ENCODE peak calls at places on chromosomes 2 and 18, in ten cellular contexts. One of them, this sample, is unnamed.

GRCh38 chr18:43596106-43596712 is 318.9 kb upstream of the SYT4 start:
- DNase-seq in NCI-H2081: peak
- DNase-seq in NCI-H2029: peak
- DNase-seq in brain microvascular endothelial cell: no peak
- DNase-seq in substantia nigra: no peak
- DNase-seq in Daoy: no peak
- DNase-seq in left ventricle myocardium superior: no peak
- DNase-seq in heart left ventricle: no peak
- DNase-seq in epithelial cell of esophagus: peak
- DNase-seq in activated CD4-positive, alpha-beta T cell treated with anti-CD3 and anti-CD28 coated beads for 36 hours: no peak
- DNase-seq in this sample: peak

GRCh38 chr2:85177031-85177824 is 44.0 kb downstream of the TCF7L1 start:
- DNase-seq in NCI-H2081: no peak
- DNase-seq in NCI-H2029: no peak
- DNase-seq in brain microvascular endothelial cell: no peak
- DNase-seq in substantia nigra: no peak
- DNase-seq in Daoy: no peak
- DNase-seq in left ventricle myocardium superior: no peak
- DNase-seq in heart left ventricle: no peak
- DNase-seq in epithelial cell of esophagus: no peak
- DNase-seq in activated CD4-positive, alpha-beta T cell treated with anti-CD3 and anti-CD28 coated beads for 36 hours: no peak
- DNase-seq in this sample: no peak

GRCh38 chr2:100748673-100749072 is 71.3 kb upstream of the NPAS2 start:
- DNase-seq in NCI-H2081: no peak
- DNase-seq in NCI-H2029: no peak
- DNase-seq in brain microvascular endothelial cell: no peak
- DNase-seq in substantia nigra: no peak
- DNase-seq in Daoy: no peak
- DNase-seq in left ventricle myocardium superior: no peak
- DNase-seq in heart left ventricle: no peak
- DNase-seq in epithelial cell of esophagus: no peak
- DNase-seq in activated CD4-positive, alpha-beta T cell treated with anti-CD3 and anti-CD28 coated beads for 36 hours: no peak
- DNase-seq in this sample: no peak

GRCh38 chr2:188664391-188664790 is 309.8 kb upstream of the COL3A1 start:
- DNase-seq in NCI-H2081: no peak
- DNase-seq in NCI-H2029: no peak
- DNase-seq in brain microvascular endothelial cell: no peak
- DNase-seq in substantia nigra: no peak
- DNase-seq in Daoy: no peak
- DNase-seq in left ventricle myocardium superior: no peak
- DNase-seq in heart left ventricle: no peak
- DNase-seq in epithelial cell of esophagus: no peak
- DNase-seq in activated CD4-positive, alpha-beta T cell treated with anti-CD3 and anti-CD28 coated beads for 36 hours: no peak
- DNase-seq in this sample: peak

GRCh38 chr2:231294116-231294515 is 95.7 kb downstream of the ARMC9 start:
- DNase-seq in NCI-H2081: no peak
- DNase-seq in NCI-H2029: no peak
- DNase-seq in brain microvascular endothelial cell: no peak
- DNase-seq in substantia nigra: no peak
- DNase-seq in Daoy: no peak
- DNase-seq in left ventricle myocardium superior: peak
- DNase-seq in heart left ventricle: peak
- DNase-seq in epithelial cell of esophagus: no peak
- DNase-seq in activated CD4-positive, alpha-beta T cell treated with anti-CD3 and anti-CD28 coated beads for 36 hours: no peak
- DNase-seq in this sample: no peak

GRCh38 chr2:189516546-189516945 is 64.0 kb downstream of the SLC40A1 start:
- DNase-seq in NCI-H2081: no peak
- DNase-seq in NCI-H2029: no peak
- DNase-seq in brain microvascular endothelial cell: no peak
- DNase-seq in substantia nigra: no peak
- DNase-seq in Daoy: no peak
- DNase-seq in left ventricle myocardium superior: no peak
- DNase-seq in heart left ventricle: no peak
- DNase-seq in epithelial cell of esophagus: no peak
- DNase-seq in activated CD4-positive, alpha-beta T cell treated with anti-CD3 and anti-CD28 coated beads for 36 hours: no peak
- DNase-seq in this sample: no peak

GRCh38 chr2:127398239-127398590 is 10.4 kb upstream of the MAP3K2 start:
- DNase-seq in NCI-H2081: no peak
- DNase-seq in NCI-H2029: peak
- DNase-seq in brain microvascular endothelial cell: peak
- DNase-seq in substantia nigra: no peak
- DNase-seq in Daoy: peak
- DNase-seq in left ventricle myocardium superior: peak
- DNase-seq in heart left ventricle: peak
- DNase-seq in epithelial cell of esophagus: peak
- DNase-seq in activated CD4-positive, alpha-beta T cell treated with anti-CD3 and anti-CD28 coated beads for 36 hours: peak
- DNase-seq in this sample: peak

GRCh38 chr2:24635181-24635580 is 144.1 kb downstream of the NCOA1 start:
- DNase-seq in NCI-H2081: no peak
- DNase-seq in NCI-H2029: no peak
- DNase-seq in brain microvascular endothelial cell: no peak
- DNase-seq in substantia nigra: no peak
- DNase-seq in Daoy: no peak
- DNase-seq in left ventricle myocardium superior: no peak
- DNase-seq in heart left ventricle: no peak
- DNase-seq in epithelial cell of esophagus: peak
- DNase-seq in activated CD4-positive, alpha-beta T cell treated with anti-CD3 and anti-CD28 coated beads for 36 hours: no peak
- DNase-seq in this sample: peak

GRCh38 chr2:203782262-203782976 is 76.0 kb downstream of the CD28 start:
- DNase-seq in NCI-H2081: peak
- DNase-seq in NCI-H2029: peak
- DNase-seq in brain microvascular endothelial cell: peak
- DNase-seq in substantia nigra: no peak
- DNase-seq in Daoy: peak
- DNase-seq in left ventricle myocardium superior: no peak
- DNase-seq in heart left ventricle: peak
- DNase-seq in epithelial cell of esophagus: peak
- DNase-seq in activated CD4-positive, alpha-beta T cell treated with anti-CD3 and anti-CD28 coated beads for 36 hours: peak
- DNase-seq in this sample: peak

GRCh38 chr2:101655941-101656422 is 41.5 kb upstream of the MAP4K4 start:
- DNase-seq in NCI-H2081: no peak
- DNase-seq in NCI-H2029: no peak
- DNase-seq in brain microvascular endothelial cell: no peak
- DNase-seq in substantia nigra: no peak
- DNase-seq in Daoy: peak
- DNase-seq in left ventricle myocardium superior: no peak
- DNase-seq in heart left ventricle: no peak
- DNase-seq in epithelial cell of esophagus: no peak
- DNase-seq in activated CD4-positive, alpha-beta T cell treated with anti-CD3 and anti-CD28 coated beads for 36 hours: no peak
- DNase-seq in this sample: peak

GRCh38 chr2:100928235-100928634 is 73.9 kb upstream of the RPL31 start:
- DNase-seq in NCI-H2081: no peak
- DNase-seq in NCI-H2029: no peak
- DNase-seq in brain microvascular endothelial cell: no peak
- DNase-seq in substantia nigra: no peak
- DNase-seq in Daoy: no peak
- DNase-seq in left ventricle myocardium superior: no peak
- DNase-seq in heart left ventricle: no peak
- DNase-seq in epithelial cell of esophagus: no peak
- DNase-seq in activated CD4-positive, alpha-beta T cell treated with anti-CD3 and anti-CD28 coated beads for 36 hours: no peak
- DNase-seq in this sample: no peak

GRCh38 chr2:127700527-127701192 is 637 bp upstream of the SFT2D3 start:
- DNase-seq in NCI-H2081: no peak
- DNase-seq in NCI-H2029: no peak
- DNase-seq in brain microvascular endothelial cell: no peak
- DNase-seq in substantia nigra: no peak
- DNase-seq in Daoy: peak
- DNase-seq in left ventricle myocardium superior: peak
- DNase-seq in heart left ventricle: peak
- DNase-seq in epithelial cell of esophagus: peak
- DNase-seq in activated CD4-positive, alpha-beta T cell treated with anti-CD3 and anti-CD28 coated beads for 36 hours: peak
- DNase-seq in this sample: no peak

GRCh38 chr18:74229005-74229404 is 62.8 kb downstream of the CYB5A start:
- DNase-seq in NCI-H2081: no peak
- DNase-seq in NCI-H2029: no peak
- DNase-seq in brain microvascular endothelial cell: no peak
- DNase-seq in substantia nigra: no peak
- DNase-seq in Daoy: no peak
- DNase-seq in left ventricle myocardium superior: no peak
- DNase-seq in heart left ventricle: no peak
- DNase-seq in epithelial cell of esophagus: no peak
- DNase-seq in activated CD4-positive, alpha-beta T cell treated with anti-CD3 and anti-CD28 coated beads for 36 hours: no peak
- DNase-seq in this sample: no peak

GRCh38 chr2:20414806-20415205 is 32.1 kb upstream of the RHOB start:
- DNase-seq in NCI-H2081: no peak
- DNase-seq in NCI-H2029: peak
- DNase-seq in brain microvascular endothelial cell: no peak
- DNase-seq in substantia nigra: no peak
- DNase-seq in Daoy: no peak
- DNase-seq in left ventricle myocardium superior: no peak
- DNase-seq in heart left ventricle: no peak
- DNase-seq in epithelial cell of esophagus: no peak
- DNase-seq in activated CD4-positive, alpha-beta T cell treated with anti-CD3 and anti-CD28 coated beads for 36 hours: no peak
- DNase-seq in this sample: no peak

GRCh38 chr2:20396356-20397000 is 45.8 kb upstream of the PUM2 start:
- DNase-seq in NCI-H2081: no peak
- DNase-seq in NCI-H2029: no peak
- DNase-seq in brain microvascular endothelial cell: no peak
- DNase-seq in substantia nigra: no peak
- DNase-seq in Daoy: no peak
- DNase-seq in left ventricle myocardium superior: no peak
- DNase-seq in heart left ventricle: no peak
- DNase-seq in epithelial cell of esophagus: no peak
- DNase-seq in activated CD4-positive, alpha-beta T cell treated with anti-CD3 and anti-CD28 coated beads for 36 hours: no peak
- DNase-seq in this sample: no peak

GRCh38 chr2:129118296-129118695 is 799.6 kb upstream of the HS6ST1 start:
- DNase-seq in NCI-H2081: no peak
- DNase-seq in NCI-H2029: no peak
- DNase-seq in brain microvascular endothelial cell: no peak
- DNase-seq in substantia nigra: no peak
- DNase-seq in Daoy: no peak
- DNase-seq in left ventricle myocardium superior: no peak
- DNase-seq in heart left ventricle: no peak
- DNase-seq in epithelial cell of esophagus: no peak
- DNase-seq in activated CD4-positive, alpha-beta T cell treated with anti-CD3 and anti-CD28 coated beads for 36 hours: no peak
- DNase-seq in this sample: no peak

GRCh38 chr2:191929288-191929687 is 82.4 kb upstream of the CAVIN2 start:
- DNase-seq in NCI-H2081: no peak
- DNase-seq in NCI-H2029: no peak
- DNase-seq in brain microvascular endothelial cell: no peak
- DNase-seq in substantia nigra: no peak
- DNase-seq in Daoy: no peak
- DNase-seq in left ventricle myocardium superior: no peak
- DNase-seq in heart left ventricle: no peak
- DNase-seq in epithelial cell of esophagus: no peak
- DNase-seq in activated CD4-positive, alpha-beta T cell treated with anti-CD3 and anti-CD28 coated beads for 36 hours: no peak
- DNase-seq in this sample: no peak

GRCh38 chr2:96580771-96581170 is 44.2 kb downstream of the ARID5A start:
- DNase-seq in NCI-H2081: no peak
- DNase-seq in NCI-H2029: no peak
- DNase-seq in brain microvascular endothelial cell: no peak
- DNase-seq in substantia nigra: no peak
- DNase-seq in Daoy: peak
- DNase-seq in left ventricle myocardium superior: peak
- DNase-seq in heart left ventricle: no peak
- DNase-seq in epithelial cell of esophagus: peak
- DNase-seq in activated CD4-positive, alpha-beta T cell treated with anti-CD3 and anti-CD28 coated beads for 36 hours: no peak
- DNase-seq in this sample: no peak

GRCh38 chr2:29249666-29250253 is 134.5 kb downstream of the CLIP4 start:
- DNase-seq in NCI-H2081: no peak
- DNase-seq in NCI-H2029: no peak
- DNase-seq in brain microvascular endothelial cell: no peak
- DNase-seq in substantia nigra: no peak
- DNase-seq in Daoy: peak
- DNase-seq in left ventricle myocardium superior: no peak
- DNase-seq in heart left ventricle: no peak
- DNase-seq in epithelial cell of esophagus: no peak
- DNase-seq in activated CD4-positive, alpha-beta T cell treated with anti-CD3 and anti-CD28 coated beads for 36 hours: no peak
- DNase-seq in this sample: no peak

GRCh38 chr2:43939695-43940094 is 56.1 kb downstream of the LRPPRC start:
- DNase-seq in NCI-H2081: no peak
- DNase-seq in NCI-H2029: no peak
- DNase-seq in brain microvascular endothelial cell: no peak
- DNase-seq in substantia nigra: no peak
- DNase-seq in Daoy: no peak
- DNase-seq in left ventricle myocardium superior: no peak
- DNase-seq in heart left ventricle: no peak
- DNase-seq in epithelial cell of esophagus: no peak
- DNase-seq in activated CD4-positive, alpha-beta T cell treated with anti-CD3 and anti-CD28 coated beads for 36 hours: no peak
- DNase-seq in this sample: no peak

GRCh38 chr2:33598472-33599174 is 476 bp downstream of the FAM98A start:
- DNase-seq in NCI-H2081: no peak
- DNase-seq in NCI-H2029: no peak
- DNase-seq in brain microvascular endothelial cell: peak
- DNase-seq in substantia nigra: no peak
- DNase-seq in Daoy: peak
- DNase-seq in left ventricle myocardium superior: no peak
- DNase-seq in heart left ventricle: peak
- DNase-seq in epithelial cell of esophagus: peak
- DNase-seq in activated CD4-positive, alpha-beta T cell treated with anti-CD3 and anti-CD28 coated beads for 36 hours: peak
- DNase-seq in this sample: peak

GRCh38 chr2:210063306-210063705 is 60.9 kb downstream of the RPE start:
- DNase-seq in NCI-H2081: no peak
- DNase-seq in NCI-H2029: no peak
- DNase-seq in brain microvascular endothelial cell: no peak
- DNase-seq in substantia nigra: no peak
- DNase-seq in Daoy: no peak
- DNase-seq in left ventricle myocardium superior: no peak
- DNase-seq in heart left ventricle: no peak
- DNase-seq in epithelial cell of esophagus: no peak
- DNase-seq in activated CD4-positive, alpha-beta T cell treated with anti-CD3 and anti-CD28 coated beads for 36 hours: no peak
- DNase-seq in this sample: no peak

GRCh38 chr18:14117611-14118010 is 14.6 kb downstream of the ZNF519 start:
- DNase-seq in NCI-H2081: no peak
- DNase-seq in NCI-H2029: no peak
- DNase-seq in brain microvascular endothelial cell: peak
- DNase-seq in substantia nigra: no peak
- DNase-seq in Daoy: no peak
- DNase-seq in left ventricle myocardium superior: no peak
- DNase-seq in heart left ventricle: no peak
- DNase-seq in epithelial cell of esophagus: no peak
- DNase-seq in activated CD4-positive, alpha-beta T cell treated with anti-CD3 and anti-CD28 coated beads for 36 hours: no peak
- DNase-seq in this sample: no peak

GRCh38 chr2:191038241-191038725 is 24.3 kb upstream of the STAT1 start:
- DNase-seq in NCI-H2081: no peak
- DNase-seq in NCI-H2029: no peak
- DNase-seq in brain microvascular endothelial cell: peak
- DNase-seq in substantia nigra: no peak
- DNase-seq in Daoy: no peak
- DNase-seq in left ventricle myocardium superior: no peak
- DNase-seq in heart left ventricle: no peak
- DNase-seq in epithelial cell of esophagus: peak
- DNase-seq in activated CD4-positive, alpha-beta T cell treated with anti-CD3 and anti-CD28 coated beads for 36 hours: peak
- DNase-seq in this sample: peak

GRCh38 chr2:223046470-223047053 is 5.4 kb upstream of the KCNE4 start:
- DNase-seq in NCI-H2081: no peak
- DNase-seq in NCI-H2029: no peak
- DNase-seq in brain microvascular endothelial cell: no peak
- DNase-seq in substantia nigra: no peak
- DNase-seq in Daoy: no peak
- DNase-seq in left ventricle myocardium superior: no peak
- DNase-seq in heart left ventricle: no peak
- DNase-seq in epithelial cell of esophagus: no peak
- DNase-seq in activated CD4-positive, alpha-beta T cell treated with anti-CD3 and anti-CD28 coated beads for 36 hours: no peak
- DNase-seq in this sample: peak